ENCODE peak calls at places on chromosomes 13 and 19, in four cellular contexts. One of them, this sample, is unnamed.

GRCh38 chr19:48633148-48634035 is 3.8 kb downstream of the DBP start:
- DNase-seq in HFF-Myc: no peak
- DNase-seq in fibroblast of mammary gland: no peak
- DNase-seq in heart left ventricle: no peak
- DNase-seq in this sample: no peak

GRCh38 chr19:49983645-49984229 is 22.8 kb upstream of the SIGLEC11 start:
- DNase-seq in fibroblast of mammary gland: peak
- DNase-seq in HFF-Myc: no peak
- DNase-seq in heart left ventricle: peak
- DNase-seq in this sample: no peak

GRCh38 chr13:98507060-98507797 is 69.7 kb downstream of the STK24 start:
- DNase-seq in HFF-Myc: no peak
- DNase-seq in fibroblast of mammary gland: peak
- DNase-seq in heart left ventricle: peak
- DNase-seq in this sample: no peak

GRCh38 chr19:8255426-8256125 is 46.4 kb downstream of the CERS4 start:
- DNase-seq in HFF-Myc: no peak
- DNase-seq in fibroblast of mammary gland: no peak
- DNase-seq in heart left ventricle: no peak
- DNase-seq in this sample: no peak

GRCh38 chr19:33426621-33427475 is 53.3 kb downstream of the CEBPG start:
- DNase-seq in HFF-Myc: no peak
- DNase-seq in fibroblast of mammary gland: no peak
- DNase-seq in heart left ventricle: no peak
- DNase-seq in this sample: no peak

GRCh38 chr13:78608254-78608704 is 4.9 kb upstream of the POU4F1 start:
- DNase-seq in HFF-Myc: no peak
- DNase-seq in fibroblast of mammary gland: no peak
- DNase-seq in heart left ventricle: no peak
- DNase-seq in this sample: no peak

GRCh38 chr13:43300817-43301216 is 277.4 kb downstream of the DNAJC15 start:
- DNase-seq in heart left ventricle: no peak
- DNase-seq in fibroblast of mammary gland: peak
- DNase-seq in HFF-Myc: peak
- DNase-seq in this sample: no peak

GRCh38 chr19:55109527-55110291 is 7.7 kb downstream of the PPP1R12C start:
- DNase-seq in HFF-Myc: no peak
- DNase-seq in heart left ventricle: no peak
- DNase-seq in fibroblast of mammary gland: no peak
- DNase-seq in this sample: no peak

GRCh38 chr13:72514141-72514540 is 213.3 kb downstream of the MZT1 start:
- DNase-seq in HFF-Myc: no peak
- DNase-seq in heart left ventricle: no peak
- DNase-seq in fibroblast of mammary gland: peak
- DNase-seq in this sample: no peak

DNA sequence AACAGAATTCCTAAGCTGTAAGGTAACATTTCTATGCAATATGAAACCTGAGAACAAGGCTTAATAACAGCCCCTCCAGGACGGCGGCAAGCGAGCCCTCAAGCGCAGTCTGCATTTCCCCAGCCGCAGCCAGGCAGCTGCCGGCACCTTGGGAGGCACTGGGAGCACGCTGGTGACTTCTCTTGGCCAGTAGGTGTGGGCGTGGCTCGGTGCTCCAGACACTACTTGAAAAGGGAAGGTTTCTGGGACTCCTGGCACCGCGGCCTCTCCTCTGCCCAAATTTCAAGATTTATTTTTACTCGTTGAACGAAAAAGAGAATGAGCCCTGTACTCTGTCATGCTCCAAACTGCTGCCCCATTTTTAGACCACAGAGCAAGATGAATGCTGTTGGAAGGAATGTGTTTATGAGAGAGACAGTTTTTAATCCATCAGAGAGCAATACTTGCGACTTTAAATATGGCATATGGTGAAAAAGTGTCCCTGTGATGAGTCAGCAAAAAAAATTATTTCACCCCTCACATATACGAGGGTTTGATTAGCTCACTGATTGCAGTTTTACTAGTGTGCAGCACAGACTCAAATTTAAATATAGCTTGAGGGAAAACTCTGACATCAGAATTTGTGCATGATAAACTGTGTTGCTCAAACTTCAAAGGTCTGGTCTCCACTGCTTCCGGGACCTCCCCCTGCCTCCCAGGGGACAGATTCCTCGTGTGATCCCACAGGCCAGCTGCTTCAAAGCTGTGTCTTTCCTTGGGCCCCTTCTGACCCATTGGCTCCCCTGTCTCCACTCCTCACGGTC is 81.3 kb downstream of the COL4A2 start:
- DNase-seq in heart left ventricle: peak
- DNase-seq in fibroblast of mammary gland: peak
- DNase-seq in HFF-Myc: no peak
- DNase-seq in this sample: no peak
- TF ChIP-seq CTCF in heart left ventricle: no peak
- TF ChIP-seq CTCF in fibroblast of mammary gland: no peak
- TF ChIP-seq CTCF in HFF-Myc: no peak
- TF ChIP-seq CTCF in this sample: no peak

DNA sequence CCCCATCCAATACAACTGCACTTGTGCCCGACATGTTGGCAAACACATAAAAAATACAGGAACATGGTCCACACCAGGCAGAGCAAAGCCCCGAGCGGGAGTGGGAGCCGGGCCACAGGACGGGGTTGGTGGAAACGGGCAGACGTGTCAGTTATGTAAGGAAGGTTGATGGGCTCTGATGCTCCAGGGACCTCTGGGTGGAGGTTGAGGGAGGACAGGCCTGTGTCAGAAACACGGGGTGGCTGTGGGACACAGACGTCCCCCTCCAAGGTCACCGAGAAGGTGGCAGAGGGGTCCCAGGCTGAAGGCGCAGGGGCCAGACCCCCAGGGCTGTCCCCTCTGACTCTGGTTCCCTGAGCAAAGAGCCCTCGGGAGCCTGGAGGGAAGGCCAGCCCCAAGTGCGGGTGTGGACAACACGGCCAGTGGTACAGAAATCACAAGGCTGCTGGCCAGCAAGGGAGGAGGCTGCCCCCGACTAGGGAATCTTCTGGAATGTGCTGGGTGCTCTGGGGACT is 31.4 kb upstream of the C13orf46 start:
- DNase-seq in fibroblast of mammary gland: no peak
- DNase-seq in heart left ventricle: no peak
- DNase-seq in HFF-Myc: no peak
- DNase-seq in this sample: no peak
- H3K4me3 ChIP-seq in fibroblast of mammary gland: no peak
- H3K4me3 ChIP-seq in heart left ventricle: no peak
- H3K4me3 ChIP-seq in HFF-Myc: no peak
- H3K4me3 ChIP-seq in this sample: no peak

GRCh38 chr19:51022526-51022925 is 3.0 kb upstream of the KLK10 start:
- DNase-seq in fibroblast of mammary gland: no peak
- DNase-seq in HFF-Myc: no peak
- DNase-seq in heart left ventricle: no peak
- DNase-seq in this sample: no peak

GRCh38 chr19:51018745-51019543 is 565 bp downstream of the KLK10 start:
- DNase-seq in HFF-Myc: no peak
- DNase-seq in fibroblast of mammary gland: no peak
- DNase-seq in heart left ventricle: no peak
- DNase-seq in this sample: no peak

GRCh38 chr19:51023946-51024345 is 2.5 kb downstream of the KLK11 start:
- DNase-seq in fibroblast of mammary gland: no peak
- DNase-seq in heart left ventricle: no peak
- DNase-seq in HFF-Myc: no peak
- DNase-seq in this sample: no peak

GRCh38 chr19:51019544-51019925 is at the start of gene KLK10:
- DNase-seq in heart left ventricle: no peak
- DNase-seq in HFF-Myc: no peak
- DNase-seq in fibroblast of mammary gland: no peak
- DNase-seq in this sample: no peak

DNA sequence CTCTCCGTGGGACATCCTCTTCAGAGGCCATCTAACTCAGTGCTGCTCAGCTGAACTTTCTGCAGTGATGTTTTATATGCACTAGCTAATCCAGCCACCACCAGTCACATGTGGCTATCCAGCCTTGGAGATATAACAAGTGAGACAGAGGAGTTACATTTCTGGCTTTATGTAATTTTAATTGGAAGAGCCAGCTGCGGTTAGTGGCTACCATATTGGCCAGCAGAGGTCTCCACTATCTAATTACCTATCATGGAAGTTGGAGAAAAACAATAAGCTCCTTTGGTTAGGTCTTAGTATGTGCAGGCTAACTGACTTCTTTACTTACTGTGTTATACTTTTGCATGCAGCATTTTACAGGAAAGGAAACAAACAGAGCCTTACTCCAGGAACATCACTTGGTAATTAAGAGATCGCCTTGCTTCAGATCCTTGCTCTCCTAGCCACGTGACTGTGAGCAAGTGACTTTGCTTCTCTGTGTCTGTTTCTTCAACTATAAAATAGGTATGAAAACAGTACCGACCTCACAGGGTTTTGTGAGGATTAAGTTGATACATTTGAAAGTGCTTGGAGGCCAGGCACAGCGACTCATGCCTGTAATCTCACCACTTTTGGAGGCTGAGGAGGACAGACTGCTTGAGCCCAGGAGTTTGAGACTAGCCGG is 1.6 kb upstream of the KLK10 start:
- DNase-seq in HFF-Myc: peak
- DNase-seq in heart left ventricle: no peak
- DNase-seq in fibroblast of mammary gland: peak
- DNase-seq in this sample: no peak
- TF ChIP-seq CTCF in HFF-Myc: peak
- TF ChIP-seq CTCF in heart left ventricle: peak
- TF ChIP-seq CTCF in fibroblast of mammary gland: peak
- TF ChIP-seq CTCF in this sample: no peak

DNA sequence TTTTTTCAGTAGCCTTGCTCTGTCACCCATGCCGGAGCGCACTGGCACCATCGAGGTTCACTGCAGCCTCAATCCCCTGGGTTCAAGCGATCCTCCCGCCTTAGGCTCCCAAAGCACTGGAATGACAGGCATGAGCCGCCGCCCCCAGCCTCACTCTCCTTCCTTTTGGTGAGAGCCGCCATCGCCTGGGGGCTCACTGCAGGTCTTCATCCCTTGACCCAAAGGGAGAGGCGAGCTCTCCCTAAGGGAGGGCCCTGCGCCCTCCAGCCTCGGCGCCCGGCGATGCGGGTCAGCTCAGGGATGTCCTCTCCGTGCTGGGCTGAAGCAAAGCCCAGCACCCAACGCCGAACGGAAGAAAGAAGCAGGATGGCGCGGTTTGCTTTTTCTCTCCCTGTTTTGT is 23.2 kb upstream of the ZBTB7A start:
- DNase-seq in HFF-Myc: no peak
- DNase-seq in heart left ventricle: no peak
- DNase-seq in fibroblast of mammary gland: no peak
- DNase-seq in this sample: no peak
- H3K4me3 ChIP-seq in HFF-Myc: no peak
- H3K4me3 ChIP-seq in heart left ventricle: no peak
- H3K4me3 ChIP-seq in fibroblast of mammary gland: no peak
- H3K4me3 ChIP-seq in this sample: no peak

GRCh38 chr13:86085890-86086289 is 286.7 kb upstream of the SLITRK6 start:
- DNase-seq in HFF-Myc: no peak
- DNase-seq in fibroblast of mammary gland: no peak
- DNase-seq in heart left ventricle: no peak
- DNase-seq in this sample: no peak
- TF ChIP-seq CTCF in HFF-Myc: no peak
- TF ChIP-seq CTCF in fibroblast of mammary gland: no peak
- TF ChIP-seq CTCF in heart left ventricle: no peak
- TF ChIP-seq CTCF in this sample: no peak

GRCh38 chr19:4184718-4185352 is 2.3 kb downstream of the ANKRD24 start:
- DNase-seq in heart left ventricle: no peak
- DNase-seq in fibroblast of mammary gland: no peak
- DNase-seq in HFF-Myc: no peak
- DNase-seq in this sample: no peak
- H3K4me3 ChIP-seq in heart left ventricle: no peak
- H3K4me3 ChIP-seq in fibroblast of mammary gland: no peak
- H3K4me3 ChIP-seq in HFF-Myc: no peak
- H3K4me3 ChIP-seq in this sample: no peak

GRCh38 chr19:45254044-45254531 is 3.0 kb downstream of the MARK4 start:
- DNase-seq in fibroblast of mammary gland: no peak
- DNase-seq in HFF-Myc: no peak
- DNase-seq in heart left ventricle: no peak
- DNase-seq in this sample: no peak
- TF ChIP-seq CTCF in fibroblast of mammary gland: peak
- TF ChIP-seq CTCF in HFF-Myc: peak
- TF ChIP-seq CTCF in heart left ventricle: no peak
- TF ChIP-seq CTCF in this sample: no peak

DNA sequence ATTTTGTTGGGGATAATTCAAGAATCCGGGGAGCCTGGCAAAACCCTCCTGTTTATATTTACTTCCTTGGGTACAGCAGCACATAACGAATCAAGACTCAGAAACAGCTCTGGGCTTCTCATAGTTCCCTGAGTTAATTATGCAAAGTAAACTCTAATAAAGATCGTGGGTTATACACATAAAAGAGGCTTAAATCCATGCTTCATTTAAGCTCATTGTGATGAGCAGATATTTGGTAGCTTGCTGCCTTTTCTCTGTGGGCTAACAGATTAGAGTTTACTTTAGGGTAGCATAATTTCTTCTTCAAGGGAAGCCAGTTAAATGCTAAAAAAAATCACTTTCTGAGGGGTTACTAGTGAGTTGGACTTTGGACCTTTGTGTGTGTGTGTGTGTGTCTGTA is 357.7 kb downstream of the TDRD3 start:
- DNase-seq in heart left ventricle: no peak
- DNase-seq in fibroblast of mammary gland: no peak
- DNase-seq in HFF-Myc: no peak
- DNase-seq in this sample: no peak
- H3K4me3 ChIP-seq in heart left ventricle: no peak
- H3K4me3 ChIP-seq in fibroblast of mammary gland: no peak
- H3K4me3 ChIP-seq in HFF-Myc: no peak
- H3K4me3 ChIP-seq in this sample: no peak

GRCh38 chr13:32031025-32031814 is at the start of gene FRY:
- DNase-seq in HFF-Myc: peak
- DNase-seq in fibroblast of mammary gland: peak
- DNase-seq in heart left ventricle: peak
- DNase-seq in this sample: peak
- TF ChIP-seq CTCF in HFF-Myc: no peak
- TF ChIP-seq CTCF in fibroblast of mammary gland: peak
- TF ChIP-seq CTCF in heart left ventricle: no peak
- TF ChIP-seq CTCF in this sample: no peak

DNA sequence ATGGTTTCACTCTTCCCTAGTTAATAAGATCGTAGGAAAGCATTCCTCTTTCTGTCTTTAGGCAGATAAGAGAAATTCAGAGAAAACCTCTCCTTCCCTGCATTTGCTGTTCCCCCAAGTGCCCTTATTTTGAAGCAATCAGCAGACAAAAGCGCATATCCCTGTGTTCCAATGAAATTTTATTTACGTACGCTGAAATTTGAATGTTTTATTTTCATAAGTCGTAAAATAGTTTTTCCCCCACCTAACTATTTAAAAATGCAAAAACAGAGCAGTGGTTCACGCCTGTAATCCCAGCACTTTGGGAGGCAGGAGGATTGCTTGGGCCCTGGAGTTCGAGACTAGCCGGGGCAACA is 17.2 kb upstream of the MRI1 start:
- DNase-seq in fibroblast of mammary gland: no peak
- DNase-seq in HFF-Myc: no peak
- DNase-seq in heart left ventricle: no peak
- DNase-seq in this sample: no peak
- H3K4me3 ChIP-seq in fibroblast of mammary gland: peak
- H3K4me3 ChIP-seq in HFF-Myc: peak
- H3K4me3 ChIP-seq in heart left ventricle: peak
- H3K4me3 ChIP-seq in this sample: peak